ENCODE peak calls at places on chromosomes 7 and 10, in four cellular contexts. W is SK-N-SH, X is H1, P is K562. F is an unnamed sample.

GRCh38 chr7:22121702-22122474 is 176.2 kb upstream of the CDCA7L start:
- DNase-seq in W (no peak), X (no peak), P (no peak), F (no peak)

GRCh38 chr7:128705891-128706333 is 33.2 kb upstream of the CALU start:
- DNase-seq in W (no peak), X (no peak), P (peak; percentile 38), F (no peak)

GRCh38 chr7:3165681-3166580 is 122.3 kb upstream of the CARD11 start:
- DNase-seq in W (no peak), X (no peak), P (no peak), F (no peak)

GRCh38 chr10:34282186-34282585 is 532.9 kb downstream of the PARD3 start:
- DNase-seq in W (no peak), X (no peak), P (no peak), F (no peak)

GRCh38 chr7:116672596-116673503 is 854 bp downstream of the MET start:
- DNase-seq in W (peak; percentile 19), X (no peak), P (no peak), F (no peak)

GRCh38 chr10:83692196-83692595 is 447.1 kb upstream of the GHITM start:
- DNase-seq in W (no peak), X (no peak), P (no peak), F (no peak)

GRCh38 chr7:150405584-150406310 is 26.6 kb downstream of the ZNF775 start:
- DNase-seq in W (peak; percentile 85), X (no peak), P (peak; percentile 87), F (no peak)

GRCh38 chr7:153457796-153458195 is 594.4 kb upstream of the DPP6 start:
- DNase-seq in W (no peak), X (no peak), P (no peak), F (no peak)

GRCh38 chr7:123569352-123569999 is 11.9 kb upstream of the NDUFA5 start:
- DNase-seq in W (no peak), X (no peak), P (no peak), F (no peak)

GRCh38 chr7:116574025-116574822 is 49.4 kb downstream of the CAV1 start:
- DNase-seq in W (no peak), X (no peak), P (no peak), F (no peak)

GRCh38 chr10:15730341-15730740 is 10.6 kb upstream of the ITGA8 start:
- DNase-seq in W (no peak), X (no peak), P (no peak), F (no peak)

GRCh38 chr10:117413928-117414618 is 38.8 kb upstream of the PDZD8 start:
- DNase-seq in W (no peak), X (no peak), P (no peak), F (no peak)

GRCh38 chr10:74206727-74207126 is 55.7 kb downstream of the ADK start:
- DNase-seq in W (no peak), X (no peak), P (no peak), F (no peak)

GRCh38 chr7:141477866-141478265 is 73.3 kb upstream of the AGK start:
- DNase-seq in W (no peak), X (no peak), P (no peak), F (no peak)

GRCh38 chr7:138663741-138664710 is 37.1 kb downstream of the SVOPL start:
- DNase-seq in W (peak; percentile 42), X (no peak), P (no peak), F (no peak)

GRCh38 chr10:44234471-44234850 is 150.4 kb downstream of the CXCL12 start:
- DNase-seq in W (no peak), X (no peak), P (peak; percentile 7), F (no peak)

GRCh38 chr7:14635955-14636354 is 266.6 kb downstream of the DGKB start:
- DNase-seq in W (no peak), X (no peak), P (no peak), F (no peak)

GRCh38 chr7:131629203-131629871 is 72.9 kb upstream of the PODXL start:
- DNase-seq in W (no peak), X (no peak), P (no peak), F (no peak)

GRCh38 chr7:4878336-4879335 is 4.9 kb downstream of the RADIL start:
- DNase-seq in W (no peak), X (no peak), P (no peak), F (no peak)

GRCh38 chr10:49300140-49300974 is 1.4 kb downstream of the C10orf71 start:
- DNase-seq in W (peak; percentile 75), X (no peak), P (peak; percentile 75), F (peak; percentile 59)

GRCh38 chr7:42720871-42721835 is 190.7 kb downstream of the C7orf25 start:
- DNase-seq in W (no peak), X (no peak), P (no peak), F (no peak)

GRCh38 chr10:80464557-80465466 is 10.7 kb downstream of the TSPAN14 start:
- DNase-seq in W (peak; percentile 47), X (peak; percentile 68), P (peak; percentile 58), F (no peak)

GRCh38 chr10:35384265-35384868 is 48.1 kb downstream of the CCNY start:
- DNase-seq in W (no peak), X (no peak), P (no peak), F (no peak)

GRCh38 chr10:17226891-17227303 is 1.1 kb upstream of the VIM start:
- DNase-seq in W (no peak), X (no peak), P (no peak), F (no peak)

GRCh38 chr10:50409965-50410811 is 158.9 kb upstream of the ASAH2 start:
- DNase-seq in W (no peak), X (no peak), P (no peak), F (no peak)

GRCh38 chr7:135335628-135336139 is 102.0 kb downstream of the STRA8 start:
- DNase-seq in W (peak; percentile 86), X (peak; percentile 95), P (peak; percentile 73), F (peak; percentile 20)

GRCh38 chr10:24465899-24466615 is 257.1 kb downstream of the KIAA1217 start:
- DNase-seq in W (no peak), X (no peak), P (no peak), F (peak; percentile 45)

GRCh38 chr10:117217196-117217761 is 20.0 kb downstream of the KCNK18 start:
- DNase-seq in W (no peak), X (no peak), P (no peak), F (no peak)

GRCh38 chr10:125120046-125120710 is 40.2 kb downstream of the CTBP2 start:
- DNase-seq in W (no peak), X (no peak), P (no peak), F (no peak)

GRCh38 chr10:24691113-24691512 is 32.6 kb downstream of the ARHGAP21 start:
- DNase-seq in W (no peak), X (no peak), P (no peak), F (no peak)

GRCh38 chr10:51436805-51437204 is 262.6 kb downstream of the CSTF2T start:
- DNase-seq in W (no peak), X (no peak), P (no peak), F (no peak)

GRCh38 chr7:82957521-82957920 is 205.2 kb downstream of the PCLO start:
- DNase-seq in W (no peak), X (no peak), P (no peak), F (no peak)

GRCh38 chr10:117004238-117004626 is 755 bp downstream of the SHTN1 start:
- DNase-seq in W (no peak), X (no peak), P (no peak), F (no peak)

GRCh38 chr7:134885967-134886352 is 100.3 kb upstream of the AGBL3 start:
- DNase-seq in W (no peak), X (no peak), P (no peak), F (no peak)

GRCh38 chr10:86647773-86648705 is 6.3 kb upstream of the OPN4 start:
- DNase-seq in W (peak; percentile 42), X (no peak), P (no peak), F (no peak)

GRCh38 chr7:2554654-2555053 is 670 bp downstream of the BRAT1 start:
- DNase-seq in W (peak; percentile 75), X (no peak), P (no peak), F (no peak)

GRCh38 chr10:66151346-66151745 is 774.5 kb upstream of the LRRTM3 start:
- DNase-seq in W (no peak), X (no peak), P (no peak), F (no peak)

GRCh38 chr10:112261281-112261822 is 21.8 kb upstream of the TECTB start:
- DNase-seq in W (no peak), X (no peak), P (no peak), F (no peak)

GRCh38 chr10:115854740-115855435 is 418.1 kb downstream of the GFRA1 start:
- DNase-seq in W (no peak), X (no peak), P (no peak), F (no peak)

GRCh38 chr10:115861455-115861854 is 411.6 kb downstream of the GFRA1 start:
- DNase-seq in W (no peak), X (no peak), P (no peak), F (no peak)

GRCh38 chr10:115851689-115852088 is 421.3 kb downstream of the GFRA1 start:
- DNase-seq in W (no peak), X (no peak), P (no peak), F (no peak)

GRCh38 chr10:115857856-115858255 is 415.1 kb downstream of the GFRA1 start:
- DNase-seq in W (no peak), X (no peak), P (no peak), F (no peak)

DNA sequence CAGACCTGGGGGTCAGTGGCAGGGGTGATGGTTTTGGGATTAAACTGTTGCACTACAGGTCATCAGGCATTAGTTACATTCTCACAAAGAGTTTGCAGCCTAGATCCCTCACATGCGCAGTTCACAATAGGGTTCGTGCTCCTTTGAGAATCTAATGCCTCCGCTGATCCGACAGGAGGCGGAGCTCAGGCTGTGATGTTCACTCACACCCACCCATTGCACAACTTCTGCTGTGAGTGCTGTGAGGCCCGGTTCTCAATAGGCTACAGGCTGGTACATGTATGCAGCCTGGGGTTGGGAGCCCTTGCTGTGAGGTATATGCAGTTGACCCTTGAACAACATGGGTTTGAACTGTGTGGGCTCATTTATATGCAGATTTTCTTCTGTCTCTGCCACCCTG is 416.4 kb downstream of the GFRA1 start:
- DNase-seq in W (no peak), X (no peak), P (no peak), F (no peak)
- TF ChIP-seq NRF1 in W (no peak), X (no peak), P (no peak), F (no peak)

GRCh38 chr7:66258409-66258808 is 53.3 kb downstream of the TPST1 start:
- DNase-seq in W (no peak), X (no peak), P (no peak), F (no peak)
- TF ChIP-seq NRF1 in W (no peak), X (no peak), P (no peak), F (no peak)

DNA sequence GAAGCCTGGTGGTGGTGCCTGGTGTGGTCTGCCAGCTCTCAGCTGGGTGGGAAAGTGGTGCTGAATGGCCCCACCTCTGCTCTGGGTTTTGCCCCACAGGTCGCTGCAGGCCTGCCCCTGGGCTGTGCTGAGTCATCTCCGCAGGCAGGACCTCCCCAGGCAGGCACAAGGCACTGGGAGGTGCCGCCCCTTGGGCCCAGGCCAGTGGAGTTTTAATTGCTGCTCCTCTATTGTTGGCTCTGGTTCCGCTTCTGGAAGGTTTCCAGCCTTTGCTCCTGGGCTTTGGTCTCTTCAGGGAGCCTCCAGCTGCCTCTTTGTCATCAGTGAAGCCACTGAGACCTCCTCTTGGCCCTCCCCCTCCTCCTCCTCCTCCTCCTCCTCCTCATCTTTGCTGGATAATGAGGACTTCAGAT is 180.3 kb upstream of the GRB10 start:
- DNase-seq in W (no peak), X (no peak), P (peak; percentile 58), F (no peak)
- TF ChIP-seq NRF1 in W (no peak), X (no peak), P (peak; percentile 24), F (no peak)

DNA sequence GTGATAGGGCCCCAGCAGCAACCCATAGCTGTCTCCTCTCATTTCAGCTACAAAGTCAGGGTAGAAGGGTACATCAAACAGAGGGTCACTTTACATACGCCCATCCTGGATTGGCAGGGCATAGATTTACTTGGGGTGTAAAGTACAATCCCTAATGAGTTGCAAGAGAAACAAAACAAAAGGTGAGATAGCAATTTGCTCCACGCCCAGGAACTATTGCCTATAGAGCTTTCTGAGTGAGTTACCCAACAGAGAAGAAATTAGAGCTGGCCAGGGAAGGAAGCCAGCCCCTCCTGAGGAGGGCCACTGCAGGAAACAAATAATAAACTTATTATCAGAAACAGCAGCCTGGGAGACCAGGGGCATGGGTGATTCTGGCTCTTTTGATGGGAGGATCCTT is 47.5 kb downstream of the SLC26A5 start:
- DNase-seq in W (no peak), X (no peak), P (no peak), F (no peak)
- TF ChIP-seq NRF1 in W (no peak), X (no peak), P (no peak), F (no peak)